ENCODE peak calls at places on chromosome 17, in four cellular contexts. W is neural progenitor cell, N is pancreas, M is PC-3. S is an unnamed sample.

GRCh38 chr17:73172252-73172651 is 7.4 kb downstream of the SSTR2 start:
- DNase-seq in W (no peak), N (no peak), M (no peak), S (no peak)

GRCh38 chr17:54967621-54968258 is 714 bp downstream of the COX11 start:
- DNase-seq in W (peak; percentile 18), N (no peak), M (peak; percentile 56), S (no peak)

GRCh38 chr17:28834420-28834819 is 8.2 kb downstream of the FAM222B start:
- DNase-seq in W (no peak), N (no peak), M (no peak), S (no peak)

GRCh38 chr17:2123467-2124251 is 68.8 kb downstream of the HIC1 start:
- DNase-seq in W (peak; percentile 53), N (no peak), M (no peak), S (no peak)

GRCh38 chr17:28997811-28998210 is 8.0 kb downstream of the SEZ6 start:
- DNase-seq in W (no peak), N (no peak), M (no peak), S (no peak)

GRCh38 chr17:28744802-28745051 is 916 bp downstream of the TRAF4 start:
- DNase-seq in W (no peak), N (no peak), M (no peak), S (no peak)

GRCh38 chr17:68861602-68862001 is 93.6 kb downstream of the ABCA8 start:
- DNase-seq in W (no peak), N (no peak), M (no peak), S (no peak)

GRCh38 chr17:74759243-74759801 is 10.9 kb downstream of the NHERF1 start:
- DNase-seq in W (no peak), N (no peak), M (no peak), S (peak; percentile 71)

GRCh38 chr17:83083368-83084201 is 4.2 kb downstream of the METRNL start:
- DNase-seq in W (no peak), N (no peak), M (peak; percentile 86), S (peak; percentile 89)

GRCh38 chr17:39755550-39756375 is 18.0 kb downstream of the GRB7 start:
- DNase-seq in W (no peak), N (no peak), M (no peak), S (peak; percentile 61)

GRCh38 chr17:38883592-38884526 is 14.0 kb downstream of the LASP1 start:
- DNase-seq in W (peak; percentile 77), N (no peak), M (no peak), S (no peak)

GRCh38 chr17:75672011-75672410 is 4.9 kb downstream of the SAP30BP start:
- DNase-seq in W (no peak), N (no peak), M (no peak), S (no peak)

GRCh38 chr17:54947396-54947795 is 21.1 kb downstream of the COX11 start:
- DNase-seq in W (no peak), N (no peak), M (no peak), S (no peak)

GRCh38 chr17:75877752-75878173 is 618 bp downstream of the TRIM47 start:
- DNase-seq in W (peak; percentile 93), N (peak; percentile 80), M (peak; percentile 88), S (peak; percentile 80)

GRCh38 chr17:19322861-19323260 is 39.7 kb downstream of the B9D1 start:
- DNase-seq in W (no peak), N (no peak), M (no peak), S (no peak)

GRCh38 chr17:7704601-7705268 is at the start of gene EFNB3:
- DNase-seq in W (peak; percentile 92), N (peak; percentile 49), M (peak; percentile 39), S (no peak)

GRCh38 chr17:30449480-30449879 is 27.7 kb upstream of the GOSR1 start:
- DNase-seq in W (no peak), N (no peak), M (no peak), S (no peak)

GRCh38 chr17:3127451-3127850 is at the start of gene OR1G1:
- DNase-seq in W (no peak), N (no peak), M (no peak), S (no peak)

GRCh38 chr17:19755821-19756510 is 7.9 kb upstream of the ALDH3A1 start:
- DNase-seq in W (no peak), N (no peak), M (no peak), S (no peak)

GRCh38 chr17:59069856-59070255 is 36.8 kb downstream of the TRIM37 start:
- DNase-seq in W (no peak), N (no peak), M (no peak), S (no peak)

GRCh38 chr17:32142857-32143524 is 689 bp downstream of the RHOT1 start:
- DNase-seq in W (peak; percentile 61), N (peak; percentile 80), M (peak; percentile 75), S (no peak)
- H3K4me1 ChIP-seq in W (peaks cover 9% of the 10 kb centered on the region), N (peaks cover 15% of the 10 kb centered on the region), M (peaks cover 6% of the 10 kb centered on the region), S (peaks cover 5% of the 10 kb centered on the region)

DNA sequence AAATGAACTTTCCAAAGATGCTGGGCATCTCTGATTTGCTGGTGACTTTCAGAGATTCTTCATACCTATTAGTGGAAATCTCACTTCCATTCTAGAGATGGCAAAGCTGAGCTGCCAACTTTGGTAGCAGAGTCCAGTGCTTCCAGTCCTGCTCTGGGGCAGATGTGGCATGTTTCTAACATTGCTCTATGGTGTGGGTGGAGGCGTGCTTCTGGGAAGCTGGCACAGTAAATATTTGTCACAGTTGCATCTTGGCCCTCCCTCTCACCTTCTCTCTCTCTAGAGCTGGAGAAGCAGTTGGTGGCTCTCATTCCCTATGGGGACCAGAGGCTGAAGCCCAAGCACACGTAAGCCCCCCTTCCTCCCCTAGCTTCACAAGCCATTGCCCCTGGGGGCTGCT is 1.9 kb downstream of the TMEM106A start:
- DNase-seq in W (no peak), N (no peak), M (no peak), S (no peak)
- TF ChIP-seq CTCF in W (no peak), N (no peak), M (no peak), S (no peak)

GRCh38 chr17:17711708-17712141 is 30.5 kb downstream of the RAI1 start:
- DNase-seq in W (peak; percentile 50), N (no peak), M (no peak), S (no peak)
- H3K4me3 ChIP-seq in W (no peak overlapping the region), N (no peak overlapping the region), M (no peak overlapping the region), S (no peak overlapping the region)

GRCh38 chr17:79835470-79835899 is 3.8 kb downstream of the CBX4 start:
- DNase-seq in W (peak; percentile 69), N (peak; percentile 62), M (no peak), S (peak; percentile 19)
- H3K4me1 ChIP-seq in W (peaks cover 52% of the 10 kb centered on the region), N (peaks cover 34% of the 10 kb centered on the region), M (peaks cover 37% of the 10 kb centered on the region), S (peaks cover 59% of the 10 kb centered on the region)

DNA sequence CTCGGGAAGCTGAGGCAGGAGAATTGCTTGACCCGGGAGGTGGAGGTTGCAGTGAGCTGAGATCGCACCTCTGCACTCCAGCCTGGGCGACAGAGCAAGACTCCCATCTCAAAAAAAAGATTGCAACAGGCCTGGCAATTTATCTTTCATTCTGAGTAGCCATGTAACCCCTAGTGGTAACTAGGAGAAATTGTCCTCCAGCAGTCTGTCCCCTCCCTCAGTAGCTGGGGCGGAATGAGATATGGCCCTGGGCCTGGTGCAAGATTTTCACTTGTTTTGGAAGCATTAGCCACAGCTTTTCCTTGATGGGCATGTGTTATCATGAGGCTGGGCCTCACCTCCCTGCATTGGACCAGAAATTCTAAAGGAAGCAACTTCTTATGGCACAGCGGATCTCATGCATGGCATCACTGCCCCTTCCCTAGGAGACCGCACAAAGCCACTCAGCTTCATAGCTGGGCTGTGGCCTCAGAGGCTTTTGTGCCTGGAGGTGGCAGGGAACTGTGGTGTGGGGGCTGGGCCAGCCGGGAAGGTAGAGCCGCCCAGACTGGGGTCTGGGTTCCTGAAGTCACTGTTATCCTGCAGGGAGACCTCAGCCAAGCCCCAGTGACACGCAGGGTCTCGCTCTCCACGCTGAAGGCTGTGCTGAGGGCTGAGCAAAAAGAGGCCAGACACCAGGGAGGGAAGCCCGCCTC is 13.4 kb downstream of the NATD1 start:
- DNase-seq in W (peak; percentile 58), N (no peak), M (peak; percentile 58), S (no peak)
- TF ChIP-seq CTCF in W (peak; percentile 60), N (peak; percentile 20), M (peak; percentile 56), S (peak; percentile 30)

GRCh38 chr17:50276588-50277356 is 2.5 kb downstream of the TMEM92 start:
- DNase-seq in W (no peak), N (no peak), M (peak; percentile 55), S (no peak)

GRCh38 chr17:50273654-50274040 is 619 bp upstream of the TMEM92 start:
- DNase-seq in W (no peak), N (no peak), M (no peak), S (no peak)

GRCh38 chr17:50274945-50275221 is 617 bp downstream of the TMEM92 start:
- DNase-seq in W (no peak), N (no peak), M (no peak), S (no peak)

GRCh38 chr17:50274142-50274944 is at the start of gene TMEM92:
- DNase-seq in W (peak; percentile 90), N (peak; percentile 60), M (peak; percentile 87), S (no peak)

DNA sequence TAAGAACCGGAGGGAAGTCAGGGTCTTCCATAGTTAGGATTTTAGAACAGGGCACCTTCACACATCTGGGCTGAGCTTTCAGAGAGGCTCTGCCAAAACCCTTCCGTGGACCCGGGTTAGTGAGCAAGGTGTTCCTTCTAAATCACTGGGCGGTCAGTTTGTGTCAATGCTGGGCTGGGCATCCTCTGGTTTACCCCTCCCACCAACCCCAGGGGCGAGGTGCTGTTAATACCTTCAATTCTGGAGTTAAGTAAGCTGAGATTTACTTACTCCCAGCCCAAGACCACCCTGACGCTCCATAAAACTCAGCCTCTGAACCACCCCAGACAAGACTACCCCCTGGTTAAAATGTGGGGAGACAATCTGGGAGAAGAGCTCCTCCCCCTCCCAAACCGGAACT is 1.0 kb downstream of the TMEM92 start:
- DNase-seq in W (no peak), N (no peak), M (no peak), S (no peak)
- H3K4me3 ChIP-seq in W (no peak overlapping the region), N (no peak overlapping the region), M (peak overlapping the region; percentile 64), S (no peak overlapping the region)

GRCh38 chr17:78714534-78714933 is 67.5 kb downstream of the CYTH1 start:
- DNase-seq in W (no peak), N (no peak), M (no peak), S (no peak)
- H3K4me1 ChIP-seq in W (peaks cover 25% of the 10 kb centered on the region), N (peaks cover 5% of the 10 kb centered on the region), M (peaks cover 28% of the 10 kb centered on the region), S (peaks cover 76% of the 10 kb centered on the region)

DNA sequence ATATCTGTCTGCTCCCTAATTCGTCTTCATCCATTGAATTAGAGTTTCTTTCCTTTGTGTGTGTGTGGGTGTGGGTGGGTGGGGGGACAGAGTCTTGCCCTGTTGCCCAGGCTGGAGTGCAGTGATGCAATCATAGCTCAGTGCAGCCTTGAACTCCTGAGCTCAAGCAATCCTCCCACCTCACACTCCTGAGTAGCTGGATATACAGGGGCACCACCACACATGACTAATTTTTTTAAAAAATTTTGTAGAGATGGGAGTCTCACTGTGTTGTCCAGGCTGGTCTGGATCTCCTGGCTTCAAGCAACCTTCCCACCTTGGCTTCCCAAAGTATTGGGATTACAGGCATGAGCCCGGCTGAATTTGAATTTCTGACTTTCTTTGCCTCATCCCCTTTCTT is 34.5 kb upstream of the MED13 start:
- DNase-seq in W (no peak), N (no peak), M (no peak), S (no peak)
- TF ChIP-seq CTCF in W (no peak), N (no peak), M (no peak), S (no peak)